ENCODE peak calls at places on chromosomes 6 and 20, in four cellular contexts. L, A, Y and T are unnamed samples.

GRCh38 chr20:47817573-47817972 is 32.3 kb upstream of the SULF2 start:
- DNase-seq in L (no peak), A (no peak), Y (no peak), T (no peak)

GRCh38 chr6:41348934-41349333 is 13.5 kb downstream of the NCR2 start:
- DNase-seq in L (no peak), A (no peak), Y (no peak), T (no peak)

GRCh38 chr20:20084296-20084752 is 32.0 kb downstream of the CFAP61 start:
- DNase-seq in L (no peak), A (peak), Y (no peak), T (no peak)

GRCh38 chr6:42338573-42339218 is 113.0 kb downstream of the TRERF1 start:
- DNase-seq in L (no peak), A (peak), Y (no peak), T (peak)

GRCh38 chr6:43105538-43106218 is 29.6 kb downstream of the PTK7 start:
- DNase-seq in L (no peak), A (no peak), Y (no peak), T (no peak)

GRCh38 chr20:62814709-62815065 is 2.2 kb upstream of the COL9A3 start:
- DNase-seq in L (no peak), A (no peak), Y (no peak), T (no peak)

GRCh38 chr20:46573234-46573633 is 22.8 kb upstream of the OCSTAMP start:
- DNase-seq in L (no peak), A (no peak), Y (no peak), T (no peak)

GRCh38 chr6:32112436-32112980 is 3.4 kb upstream of the TNXB start:
- DNase-seq in L (no peak), A (peak), Y (no peak), T (no peak)

GRCh38 chr20:51679254-51679921 is 88.8 kb downstream of the ATP9A start:
- DNase-seq in L (no peak), A (no peak), Y (no peak), T (no peak)

GRCh38 chr6:142047934-142048592 is 84.7 kb upstream of the GJE1 start:
- DNase-seq in L (no peak), A (no peak), Y (no peak), T (no peak)

GRCh38 chr20:43824699-43825402 is 89.8 kb upstream of the TOX2 start:
- DNase-seq in L (no peak), A (peak), Y (peak), T (peak)

GRCh38 chr6:72683797-72684196 is 61.9 kb downstream of the KCNQ5 start:
- DNase-seq in L (no peak), A (no peak), Y (no peak), T (no peak)

GRCh38 chr20:63767456-63767855 is 27.9 kb downstream of the SLC2A4RG start:
- DNase-seq in L (no peak), A (no peak), Y (no peak), T (no peak)

GRCh38 chr20:38674178-38675133 is 49.8 kb upstream of the SLC32A1 start:
- DNase-seq in L (peak), A (peak), Y (peak), T (peak)

GRCh38 chr20:12660918-12661317 is 347.9 kb upstream of the SPTLC3 start:
- DNase-seq in L (no peak), A (no peak), Y (peak), T (peak)

GRCh38 chr6:44564906-44565524 is 177.5 kb downstream of the CDC5L start:
- DNase-seq in L (no peak), A (peak), Y (no peak), T (no peak)

GRCh38 chr6:160088069-160088773 is 33.4 kb upstream of the SLC22A1 start:
- DNase-seq in L (peak), A (peak), Y (peak), T (peak)

GRCh38 chr6:30614843-30615218 is 2.2 kb downstream of the PPP1R10 start:
- DNase-seq in L (peak), A (peak), Y (peak), T (peak)

GRCh38 chr6:9140181-9140580 is 704.8 kb upstream of the SLC35B3 start:
- DNase-seq in L (no peak), A (peak), Y (no peak), T (no peak)

GRCh38 chr6:107360476-107360875 is 98.9 kb downstream of the PDSS2 start:
- DNase-seq in L (no peak), A (peak), Y (no peak), T (no peak)

GRCh38 chr6:87504440-87504839 is 31.7 kb downstream of the SLC35A1 start:
- DNase-seq in L (no peak), A (no peak), Y (no peak), T (no peak)

GRCh38 chr6:46764961-46765360 is 18.2 kb downstream of the ANKRD66 start:
- DNase-seq in L (no peak), A (no peak), Y (no peak), T (no peak)

GRCh38 chr6:13360671-13361540 is 32.6 kb upstream of the TBC1D7 start:
- DNase-seq in L (no peak), A (no peak), Y (no peak), T (no peak)

GRCh38 chr6:126118058-126118759 is 131.9 kb downstream of the TRMT11 start:
- DNase-seq in L (no peak), A (peak), Y (no peak), T (no peak)

GRCh38 chr6:132388291-132388690 is 13.0 kb downstream of the MOXD1 start:
- DNase-seq in L (no peak), A (peak), Y (no peak), T (no peak)

GRCh38 chr6:10203651-10204050 is 211.2 kb downstream of the TFAP2A start:
- DNase-seq in L (no peak), A (no peak), Y (no peak), T (no peak)

GRCh38 chr20:56171087-56172012 is 77.2 kb upstream of the MC3R start:
- DNase-seq in L (peak), A (peak), Y (peak), T (peak)

GRCh38 chr6:117387454-117387974 is 38.2 kb downstream of the ROS1 start:
- DNase-seq in L (no peak), A (no peak), Y (no peak), T (no peak)

GRCh38 chr6:18034798-18035202 is 47.4 kb upstream of the KIF13A start:
- DNase-seq in L (no peak), A (no peak), Y (no peak), T (peak)

GRCh38 chr6:94344866-94345265 is 925.5 kb upstream of the EPHA7 start:
- DNase-seq in L (no peak), A (no peak), Y (no peak), T (no peak)

GRCh38 chr6:121897337-121897760 is 461.9 kb downstream of the GJA1 start:
- DNase-seq in L (no peak), A (peak), Y (peak), T (no peak)

GRCh38 chr20:11229772-11230171 is 556.0 kb upstream of the JAG1 start:
- DNase-seq in L (no peak), A (peak), Y (peak), T (peak)

GRCh38 chr20:60365882-60366281 is 407.7 kb downstream of the CDH26 start:
- DNase-seq in L (no peak), A (no peak), Y (no peak), T (no peak)

GRCh38 chr20:38840053-38840893 is 34.8 kb downstream of the PPP1R16B start:
- DNase-seq in L (no peak), A (peak), Y (no peak), T (no peak)

GRCh38 chr6:33297956-33298772 is 578 bp downstream of the RGL2 start:
- DNase-seq in L (peak), A (peak), Y (peak), T (peak)
- TF ChIP-seq EZH2phosphoT487 in L (no peak), A (no peak), Y (no peak), T (no peak)

GRCh38 chr6:148358196-148358785 is 15.7 kb downstream of the SASH1 start:
- DNase-seq in L (no peak), A (peak), Y (no peak), T (no peak)
- TF ChIP-seq EZH2phosphoT487 in L (no peak), A (no peak), Y (no peak), T (no peak)

GRCh38 chr6:155188707-155189496 is 74.9 kb upstream of the CLDN20 start:
- DNase-seq in L (no peak), A (peak), Y (no peak), T (peak)
- TF ChIP-seq EZH2phosphoT487 in L (no peak), A (no peak), Y (no peak), T (no peak)

GRCh38 chr20:54212871-54213270 is 5.0 kb downstream of the PFDN4 start:
- DNase-seq in L (no peak), A (peak), Y (no peak), T (no peak)
- TF ChIP-seq EZH2phosphoT487 in L (no peak), A (no peak), Y (no peak), T (no peak)

DNA sequence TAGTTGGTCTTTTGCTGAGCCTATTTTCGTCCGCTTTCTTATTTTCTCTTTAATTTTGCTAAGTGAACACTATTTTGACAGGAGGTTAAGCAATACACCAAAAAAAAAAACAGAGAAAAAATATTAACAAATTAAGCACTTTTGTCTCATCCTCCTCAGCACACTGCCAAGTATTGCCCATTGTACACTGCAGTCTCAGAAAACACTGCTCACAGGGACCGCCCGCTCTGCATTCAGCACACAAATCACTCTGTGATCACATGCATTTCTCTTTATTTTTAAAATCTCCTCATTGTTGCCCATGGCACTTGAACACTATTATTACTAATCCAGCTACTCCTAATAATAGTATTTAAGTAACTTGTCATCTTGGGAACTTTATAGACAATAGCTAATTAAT is 140.7 kb downstream of the BTBD9 start:
- DNase-seq in L (no peak), A (no peak), Y (no peak), T (no peak)
- TF ChIP-seq EZH2phosphoT487 in L (no peak), A (no peak), Y (no peak), T (no peak)

DNA sequence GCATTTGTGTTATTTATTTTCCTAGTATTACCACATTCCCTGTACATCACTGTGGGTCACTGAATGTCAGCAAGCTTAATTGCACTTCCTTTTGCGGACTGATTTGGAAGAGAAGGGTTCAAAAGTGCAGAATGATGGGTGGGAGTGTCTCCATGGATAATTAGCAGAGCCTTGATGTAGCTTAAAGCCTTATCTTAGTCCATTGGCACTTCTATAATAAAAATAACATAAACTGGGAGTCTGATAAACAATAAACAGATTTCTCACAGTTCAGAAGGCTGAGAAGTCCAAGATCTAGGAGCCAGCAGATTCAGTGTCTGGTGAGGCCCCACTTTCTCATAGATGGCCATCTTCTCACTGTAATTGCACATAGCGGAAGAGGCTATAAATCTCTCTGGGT is 501.1 kb upstream of the POU3F2 start:
- DNase-seq in L (no peak), A (no peak), Y (no peak), T (no peak)
- TF ChIP-seq EZH2phosphoT487 in L (no peak), A (no peak), Y (no peak), T (no peak)

GRCh38 chr6:2751871-2752270 is 1.1 kb upstream of the MYLK4 start:
- DNase-seq in L (no peak), A (no peak), Y (no peak), T (no peak)
- TF ChIP-seq EZH2phosphoT487 in L (no peak), A (no peak), Y (no peak), T (no peak)

GRCh38 chr20:21505810-21506530 is 7.9 kb downstream of the NKX2-2 start:
- DNase-seq in L (no peak), A (peak), Y (peak), T (peak)
- TF ChIP-seq EZH2phosphoT487 in L (no peak), A (peak), Y (peak), T (no peak)